ENCODE peak calls at places on chromosomes 2 and 18, in eight cellular contexts. One of them, this sample, is unnamed.

GRCh38 chr2:12008425-12009061 is 262.1 kb downstream of the LPIN1 start:
- DNase-seq in transverse colon: no peak
- DNase-seq in GM12892: no peak
- DNase-seq in endothelial cell of umbilical vein: no peak
- DNase-seq in vagina: no peak
- DNase-seq in HCT116: no peak
- DNase-seq in HepG2: no peak
- DNase-seq in SK-N-SH: no peak
- DNase-seq in this sample: no peak

GRCh38 chr2:212841426-212841825 is 302.8 kb upstream of the ERBB4 start:
- DNase-seq in transverse colon: no peak
- DNase-seq in GM12892: no peak
- DNase-seq in endothelial cell of umbilical vein: no peak
- DNase-seq in vagina: no peak
- DNase-seq in HCT116: no peak
- DNase-seq in HepG2: no peak
- DNase-seq in SK-N-SH: no peak
- DNase-seq in this sample: no peak

GRCh38 chr2:121201796-121202195 is 83.2 kb downstream of the TFCP2L1 start:
- DNase-seq in transverse colon: no peak
- DNase-seq in GM12892: no peak
- DNase-seq in endothelial cell of umbilical vein: no peak
- DNase-seq in vagina: no peak
- DNase-seq in HCT116: no peak
- DNase-seq in HepG2: no peak
- DNase-seq in SK-N-SH: no peak
- DNase-seq in this sample: peak

GRCh38 chr2:177429688-177430325 is 37.2 kb downstream of the AGPS start:
- DNase-seq in transverse colon: no peak
- DNase-seq in GM12892: no peak
- DNase-seq in endothelial cell of umbilical vein: no peak
- DNase-seq in vagina: no peak
- DNase-seq in HCT116: no peak
- DNase-seq in HepG2: no peak
- DNase-seq in SK-N-SH: no peak
- DNase-seq in this sample: no peak

GRCh38 chr18:23977709-23978483 is 36.7 kb upstream of the TTC39C start:
- DNase-seq in transverse colon: no peak
- DNase-seq in GM12892: no peak
- DNase-seq in endothelial cell of umbilical vein: no peak
- DNase-seq in vagina: no peak
- DNase-seq in HCT116: no peak
- DNase-seq in HepG2: no peak
- DNase-seq in SK-N-SH: no peak
- DNase-seq in this sample: no peak

GRCh38 chr2:113760400-113760799 is 4.0 kb upstream of the SLC35F5 start:
- DNase-seq in transverse colon: no peak
- DNase-seq in GM12892: no peak
- DNase-seq in endothelial cell of umbilical vein: peak
- DNase-seq in vagina: no peak
- DNase-seq in HCT116: no peak
- DNase-seq in HepG2: no peak
- DNase-seq in SK-N-SH: no peak
- DNase-seq in this sample: no peak

GRCh38 chr2:144553379-144553778 is 33.5 kb upstream of the ZEB2 start:
- DNase-seq in transverse colon: no peak
- DNase-seq in GM12892: no peak
- DNase-seq in endothelial cell of umbilical vein: peak
- DNase-seq in vagina: no peak
- DNase-seq in HCT116: no peak
- DNase-seq in HepG2: no peak
- DNase-seq in SK-N-SH: no peak
- DNase-seq in this sample: no peak

GRCh38 chr2:195756218-195756941 is 99.4 kb downstream of the SLC39A10 start:
- DNase-seq in transverse colon: no peak
- DNase-seq in GM12892: no peak
- DNase-seq in endothelial cell of umbilical vein: peak
- DNase-seq in vagina: no peak
- DNase-seq in HCT116: peak
- DNase-seq in HepG2: no peak
- DNase-seq in SK-N-SH: no peak
- DNase-seq in this sample: no peak

GRCh38 chr2:217804338-217804737 is 198.5 kb downstream of the TNS1 start:
- DNase-seq in transverse colon: no peak
- DNase-seq in GM12892: no peak
- DNase-seq in endothelial cell of umbilical vein: no peak
- DNase-seq in vagina: no peak
- DNase-seq in HCT116: no peak
- DNase-seq in HepG2: no peak
- DNase-seq in SK-N-SH: no peak
- DNase-seq in this sample: peak

GRCh38 chr2:169734172-169734847 is 678 bp downstream of the KLHL23 start:
- DNase-seq in transverse colon: peak
- DNase-seq in GM12892: peak
- DNase-seq in endothelial cell of umbilical vein: peak
- DNase-seq in vagina: no peak
- DNase-seq in HCT116: no peak
- DNase-seq in HepG2: no peak
- DNase-seq in SK-N-SH: peak
- DNase-seq in this sample: no peak

GRCh38 chr2:12759248-12759647 is 42.5 kb downstream of the TRIB2 start:
- DNase-seq in transverse colon: no peak
- DNase-seq in GM12892: no peak
- DNase-seq in endothelial cell of umbilical vein: peak
- DNase-seq in vagina: no peak
- DNase-seq in HCT116: no peak
- DNase-seq in HepG2: no peak
- DNase-seq in SK-N-SH: no peak
- DNase-seq in this sample: no peak

GRCh38 chr18:75207298-75208054 is 1.5 kb downstream of the PTGR3 start:
- DNase-seq in transverse colon: peak
- DNase-seq in GM12892: no peak
- DNase-seq in endothelial cell of umbilical vein: no peak
- DNase-seq in vagina: peak
- DNase-seq in HCT116: no peak
- DNase-seq in HepG2: peak
- DNase-seq in SK-N-SH: no peak
- DNase-seq in this sample: no peak

GRCh38 chr18:75208836-75209128 is 157 bp downstream of the PTGR3 start:
- DNase-seq in transverse colon: no peak
- DNase-seq in GM12892: no peak
- DNase-seq in endothelial cell of umbilical vein: peak
- DNase-seq in vagina: peak
- DNase-seq in HCT116: no peak
- DNase-seq in HepG2: no peak
- DNase-seq in SK-N-SH: no peak
- DNase-seq in this sample: no peak

GRCh38 chr18:75209129-75209951 is at the start of gene PTGR3:
- DNase-seq in transverse colon: peak
- DNase-seq in GM12892: peak
- DNase-seq in endothelial cell of umbilical vein: peak
- DNase-seq in vagina: no peak
- DNase-seq in HCT116: peak
- DNase-seq in HepG2: peak
- DNase-seq in SK-N-SH: peak
- DNase-seq in this sample: peak

GRCh38 chr18:75206637-75207297 is 2.2 kb downstream of the PTGR3 start:
- DNase-seq in transverse colon: no peak
- DNase-seq in GM12892: no peak
- DNase-seq in endothelial cell of umbilical vein: no peak
- DNase-seq in vagina: peak
- DNase-seq in HCT116: no peak
- DNase-seq in HepG2: no peak
- DNase-seq in SK-N-SH: no peak
- DNase-seq in this sample: no peak

GRCh38 chr18:75208055-75208835 is 694 bp downstream of the PTGR3 start:
- DNase-seq in transverse colon: peak
- DNase-seq in GM12892: no peak
- DNase-seq in endothelial cell of umbilical vein: peak
- DNase-seq in vagina: peak
- DNase-seq in HCT116: no peak
- DNase-seq in HepG2: peak
- DNase-seq in SK-N-SH: peak
- DNase-seq in this sample: no peak
- TF ChIP-seq POLR2AphosphoS5 in transverse colon: peak
- TF ChIP-seq POLR2AphosphoS5 in GM12892: no peak
- TF ChIP-seq POLR2AphosphoS5 in endothelial cell of umbilical vein: no peak
- TF ChIP-seq POLR2AphosphoS5 in vagina: peak
- TF ChIP-seq POLR2AphosphoS5 in HCT116: no peak
- TF ChIP-seq POLR2AphosphoS5 in HepG2: no peak
- TF ChIP-seq POLR2AphosphoS5 in SK-N-SH: no peak
- TF ChIP-seq POLR2AphosphoS5 in this sample: no peak

GRCh38 chr2:227395556-227395955 is 7.8 kb upstream of the SCYGR1 start:
- DNase-seq in transverse colon: no peak
- DNase-seq in GM12892: no peak
- DNase-seq in endothelial cell of umbilical vein: no peak
- DNase-seq in vagina: no peak
- DNase-seq in HCT116: no peak
- DNase-seq in HepG2: no peak
- DNase-seq in SK-N-SH: no peak
- DNase-seq in this sample: no peak

GRCh38 chr2:227402321-227402720 is 14.6 kb upstream of the SCYGR1 start:
- DNase-seq in transverse colon: no peak
- DNase-seq in GM12892: no peak
- DNase-seq in endothelial cell of umbilical vein: no peak
- DNase-seq in vagina: no peak
- DNase-seq in HCT116: no peak
- DNase-seq in HepG2: no peak
- DNase-seq in SK-N-SH: no peak
- DNase-seq in this sample: no peak

GRCh38 chr2:227397562-227397961 is 9.8 kb upstream of the SCYGR1 start:
- DNase-seq in transverse colon: no peak
- DNase-seq in GM12892: no peak
- DNase-seq in endothelial cell of umbilical vein: no peak
- DNase-seq in vagina: no peak
- DNase-seq in HCT116: no peak
- DNase-seq in HepG2: no peak
- DNase-seq in SK-N-SH: no peak
- DNase-seq in this sample: no peak

GRCh38 chr2:227402959-227403358 is 15.2 kb upstream of the SCYGR1 start:
- DNase-seq in transverse colon: no peak
- DNase-seq in GM12892: no peak
- DNase-seq in endothelial cell of umbilical vein: no peak
- DNase-seq in vagina: no peak
- DNase-seq in HCT116: no peak
- DNase-seq in HepG2: no peak
- DNase-seq in SK-N-SH: no peak
- DNase-seq in this sample: no peak

DNA sequence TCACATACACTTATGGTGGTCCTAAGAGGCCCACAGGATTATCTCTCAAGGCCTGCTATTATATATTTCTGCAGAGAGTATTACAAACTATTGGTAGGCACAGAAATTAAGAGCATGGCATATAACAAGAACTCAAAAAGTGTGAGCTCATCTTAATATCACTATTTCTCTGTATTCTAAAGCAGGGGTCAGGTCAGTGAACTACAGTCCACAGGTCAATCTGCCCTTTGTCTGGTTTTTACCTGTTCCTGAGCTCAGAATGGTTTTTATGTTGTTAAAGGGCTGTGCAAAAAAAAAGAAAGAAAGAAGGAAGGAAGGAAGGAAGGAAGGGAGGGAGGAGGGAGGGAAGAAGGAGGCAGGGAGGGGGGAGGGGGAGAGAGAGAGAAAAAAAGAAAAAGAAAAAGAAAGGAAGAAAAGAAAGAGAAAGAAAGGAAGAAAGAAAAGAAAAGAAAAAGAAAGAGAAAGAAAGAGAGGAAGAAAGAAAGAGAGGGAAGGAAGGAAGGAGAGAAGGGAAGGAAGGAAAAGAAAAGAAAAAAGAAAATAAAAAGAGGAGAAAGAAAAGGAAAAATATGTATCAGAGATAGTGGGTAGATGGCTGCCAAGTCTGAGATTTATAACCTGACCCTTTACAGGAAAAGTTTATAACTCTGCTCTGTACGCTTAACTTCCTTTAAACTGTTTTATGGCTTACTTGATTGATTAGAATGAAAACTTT is 11.1 kb upstream of the SCYGR1 start:
- DNase-seq in transverse colon: no peak
- DNase-seq in GM12892: no peak
- DNase-seq in endothelial cell of umbilical vein: no peak
- DNase-seq in vagina: no peak
- DNase-seq in HCT116: no peak
- DNase-seq in HepG2: no peak
- DNase-seq in SK-N-SH: no peak
- DNase-seq in this sample: no peak
- TF ChIP-seq POLR2AphosphoS5 in transverse colon: no peak
- TF ChIP-seq POLR2AphosphoS5 in GM12892: no peak
- TF ChIP-seq POLR2AphosphoS5 in endothelial cell of umbilical vein: no peak
- TF ChIP-seq POLR2AphosphoS5 in vagina: no peak
- TF ChIP-seq POLR2AphosphoS5 in HCT116: no peak
- TF ChIP-seq POLR2AphosphoS5 in HepG2: no peak
- TF ChIP-seq POLR2AphosphoS5 in SK-N-SH: no peak
- TF ChIP-seq POLR2AphosphoS5 in this sample: no peak

GRCh38 chr2:20415511-20415918 is 31.4 kb upstream of the RHOB start:
- DNase-seq in transverse colon: peak
- DNase-seq in GM12892: no peak
- DNase-seq in endothelial cell of umbilical vein: no peak
- DNase-seq in vagina: peak
- DNase-seq in HCT116: no peak
- DNase-seq in HepG2: no peak
- DNase-seq in SK-N-SH: no peak
- DNase-seq in this sample: peak

GRCh38 chr2:20410556-20411277 is 36.2 kb upstream of the RHOB start:
- DNase-seq in transverse colon: peak
- DNase-seq in GM12892: no peak
- DNase-seq in endothelial cell of umbilical vein: no peak
- DNase-seq in vagina: peak
- DNase-seq in HCT116: no peak
- DNase-seq in HepG2: no peak
- DNase-seq in SK-N-SH: no peak
- DNase-seq in this sample: peak

GRCh38 chr2:20414806-20415205 is 32.1 kb upstream of the RHOB start:
- DNase-seq in transverse colon: peak
- DNase-seq in GM12892: no peak
- DNase-seq in endothelial cell of umbilical vein: no peak
- DNase-seq in vagina: peak
- DNase-seq in HCT116: no peak
- DNase-seq in HepG2: no peak
- DNase-seq in SK-N-SH: no peak
- DNase-seq in this sample: no peak

GRCh38 chr2:20409039-20409438 is 37.8 kb upstream of the RHOB start:
- DNase-seq in transverse colon: no peak
- DNase-seq in GM12892: no peak
- DNase-seq in endothelial cell of umbilical vein: no peak
- DNase-seq in vagina: no peak
- DNase-seq in HCT116: no peak
- DNase-seq in HepG2: no peak
- DNase-seq in SK-N-SH: no peak
- DNase-seq in this sample: no peak

GRCh38 chr2:20411361-20411894 is 35.4 kb upstream of the RHOB start:
- DNase-seq in transverse colon: peak
- DNase-seq in GM12892: peak
- DNase-seq in endothelial cell of umbilical vein: peak
- DNase-seq in vagina: peak
- DNase-seq in HCT116: peak
- DNase-seq in HepG2: peak
- DNase-seq in SK-N-SH: peak
- DNase-seq in this sample: peak
- TF ChIP-seq POLR2AphosphoS5 in transverse colon: no peak
- TF ChIP-seq POLR2AphosphoS5 in GM12892: no peak
- TF ChIP-seq POLR2AphosphoS5 in endothelial cell of umbilical vein: no peak
- TF ChIP-seq POLR2AphosphoS5 in vagina: no peak
- TF ChIP-seq POLR2AphosphoS5 in HCT116: no peak
- TF ChIP-seq POLR2AphosphoS5 in HepG2: no peak
- TF ChIP-seq POLR2AphosphoS5 in SK-N-SH: no peak
- TF ChIP-seq POLR2AphosphoS5 in this sample: no peak

GRCh38 chr2:241091734-241092445 is 10.2 kb downstream of the MTERF4 start:
- DNase-seq in transverse colon: no peak
- DNase-seq in GM12892: no peak
- DNase-seq in endothelial cell of umbilical vein: no peak
- DNase-seq in vagina: no peak
- DNase-seq in HCT116: no peak
- DNase-seq in HepG2: no peak
- DNase-seq in SK-N-SH: no peak
- DNase-seq in this sample: no peak
- TF ChIP-seq POLR2AphosphoS5 in transverse colon: no peak
- TF ChIP-seq POLR2AphosphoS5 in GM12892: peak
- TF ChIP-seq POLR2AphosphoS5 in endothelial cell of umbilical vein: no peak
- TF ChIP-seq POLR2AphosphoS5 in vagina: no peak
- TF ChIP-seq POLR2AphosphoS5 in HCT116: no peak
- TF ChIP-seq POLR2AphosphoS5 in HepG2: no peak
- TF ChIP-seq POLR2AphosphoS5 in SK-N-SH: no peak
- TF ChIP-seq POLR2AphosphoS5 in this sample: no peak